ENCODE peak calls at places on chromosomes 16 and 17, in five cellular contexts. C is testis; U is CD4-positive, alpha-beta T cell; H is psoas muscle; Y is kidney. Z is an unnamed sample. For H3K9me3, the result is how much of the 10 kb centered on the place peaks cover.

GRCh38 chr17:15398736-15399331 is 57.4 kb upstream of the TEKT3 start:
- DNase-seq in H (peak), C (no peak), Y (no peak), U (no peak), Z (no peak)

GRCh38 chr16:87834668-87835473 is 34.4 kb downstream of the SLC7A5 start:
- DNase-seq in U (no peak), H (peak), C (peak), Y (no peak), Z (no peak)

GRCh38 chr16:16096161-16096857 is 127.0 kb downstream of the ABCC6 start:
- DNase-seq in U (no peak), C (peak), Y (peak), H (no peak), Z (no peak)

GRCh38 chr17:68792042-68792685 is 163.0 kb downstream of the ABCA8 start:
- DNase-seq in C (no peak), H (no peak), U (no peak), Y (no peak), Z (no peak)

GRCh38 chr16:25135239-25135878 is 23.8 kb downstream of the LCMT1 start:
- DNase-seq in H (no peak), C (no peak), U (no peak), Y (no peak), Z (no peak)

GRCh38 chr16:70381604-70382342 is 35.1 kb downstream of the DDX19A start:
- DNase-seq in C (no peak), U (no peak), H (no peak), Y (no peak), Z (no peak)

GRCh38 chr16:20904507-20905079 is 4.0 kb downstream of the LYRM1 start:
- DNase-seq in C (no peak), U (no peak), Y (no peak), H (no peak), Z (no peak)

GRCh38 chr16:81517630-81518438 is 73.2 kb downstream of the CMIP start:
- DNase-seq in H (peak), C (no peak), U (no peak), Y (no peak), Z (no peak)

GRCh38 chr16:19153876-19154275 is 14.2 kb upstream of the SYT17 start:
- DNase-seq in H (no peak), C (no peak), U (no peak), Y (no peak), Z (no peak)

GRCh38 chr16:75279277-75279676 is 27.9 kb upstream of the BCAR1 start:
- DNase-seq in H (no peak), C (no peak), U (no peak), Y (no peak), Z (no peak)

GRCh38 chr16:799948-800833 is at the start of gene GNG13:
- DNase-seq in H (no peak), C (no peak), Y (no peak), U (no peak), Z (no peak)

GRCh38 chr16:53112015-53112414 is 57.2 kb downstream of the CHD9 start:
- DNase-seq in C (no peak), Y (no peak), H (no peak), U (no peak), Z (no peak)

GRCh38 chr16:56779956-56780355 is 50.0 kb downstream of the NUP93 start:
- DNase-seq in Y (no peak), H (no peak), C (no peak), U (no peak), Z (no peak)

GRCh38 chr16:10405386-10405939 is 19.6 kb downstream of the ATF7IP2 start:
- DNase-seq in Y (no peak), C (peak), U (no peak), H (no peak), Z (no peak)
- H3K9me3 ChIP-seq in Y (under half), C (under half), U (half or more), H (under half), Z (under half)

GRCh38 chr16:59878479-59878878 is 1144.4 kb upstream of the GOT2 start:
- DNase-seq in C (no peak), Y (no peak), H (no peak), U (no peak), Z (no peak)
- H3K9me3 ChIP-seq in C (under half), Y (under half), H (under half), U (under half), Z (under half)

GRCh38 chr17:72273301-72274056 is 152.7 kb downstream of the SOX9 start:
- DNase-seq in H (no peak), C (no peak), U (no peak), Y (no peak), Z (no peak)
- H3K9me3 ChIP-seq in H (under half), C (under half), U (under half), Y (under half), Z (under half)

GRCh38 chr17:11304568-11304967 is 63.6 kb downstream of the SHISA6 start:
- DNase-seq in Y (no peak), U (no peak), C (peak), H (no peak), Z (no peak)

GRCh38 chr17:11305524-11305923 is 64.5 kb downstream of the SHISA6 start:
- DNase-seq in H (no peak), Y (no peak), C (no peak), U (no peak), Z (no peak)

GRCh38 chr17:11302395-11302932 is 61.5 kb downstream of the SHISA6 start:
- DNase-seq in C (no peak), U (no peak), Y (no peak), H (no peak), Z (no peak)

GRCh38 chr17:11300738-11301137 is 59.7 kb downstream of the SHISA6 start:
- DNase-seq in Y (no peak), H (no peak), C (peak), U (no peak), Z (no peak)

DNA sequence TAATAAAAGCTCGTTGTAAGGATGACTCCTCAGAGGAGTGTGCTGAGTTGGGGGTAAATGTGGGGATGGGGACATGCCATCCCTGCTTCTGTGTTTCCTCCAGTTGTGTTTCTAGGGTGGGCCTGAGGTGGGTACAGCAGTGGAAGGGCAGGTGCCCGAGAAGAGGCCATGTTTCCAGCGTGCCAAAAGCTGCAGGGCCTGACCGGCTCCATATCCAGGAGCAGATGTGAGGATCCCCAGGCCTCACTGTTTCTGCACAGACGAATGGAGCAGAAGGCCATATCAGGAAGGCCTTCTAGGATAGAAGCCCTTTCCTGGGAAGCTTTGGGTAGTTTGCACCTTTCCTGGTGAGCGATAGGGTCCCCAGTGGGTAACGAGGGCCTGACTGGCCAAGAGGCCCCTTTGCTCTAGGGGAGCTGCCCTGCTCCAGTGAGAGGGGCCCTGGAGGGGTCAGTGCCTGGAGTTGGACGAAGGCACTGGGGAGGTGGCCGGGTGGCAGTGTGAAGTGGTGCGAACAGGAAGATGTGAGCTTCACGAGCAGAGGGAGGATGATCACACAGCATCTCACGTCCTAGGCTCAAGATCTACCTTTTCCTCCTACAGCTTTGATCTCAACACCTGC is 62.9 kb downstream of the SHISA6 start:
- DNase-seq in H (no peak), Y (no peak), U (no peak), C (no peak), Z (no peak)
- H3K9me3 ChIP-seq in H (under half), Y (under half), U (under half), C (under half), Z (under half)

GRCh38 chr16:3295783-3296182 is 9.4 kb downstream of the TIGD7 start:
- DNase-seq in U (no peak), Y (no peak), C (no peak), H (no peak), Z (no peak)

GRCh38 chr16:3295209-3295608 is 10.0 kb downstream of the TIGD7 start:
- DNase-seq in C (no peak), H (no peak), Y (no peak), U (no peak), Z (no peak)

GRCh38 chr16:3292604-3293003 is 9.3 kb downstream of the ZNF263 start:
- DNase-seq in Y (no peak), C (no peak), H (no peak), U (no peak), Z (no peak)

GRCh38 chr16:3285131-3285530 is 1.8 kb downstream of the ZNF263 start:
- DNase-seq in Y (no peak), U (no peak), H (no peak), C (no peak), Z (no peak)

GRCh38 chr16:3289998-3290673 is 6.8 kb downstream of the ZNF263 start:
- DNase-seq in C (no peak), U (no peak), Y (no peak), H (no peak), Z (no peak)
- H3K9me3 ChIP-seq in C (under half), U (half or more), Y (half or more), H (half or more), Z (under half)

Z was measured in T-helper 17 cell.